ENCODE peak calls at places on chromosomes 3 and 15, in nine cellular contexts. G is OCI-LY7; R is A549; D is neuronal stem cell; Q is pancreas; Z is CD4-positive, CD25-positive, alpha-beta regulatory T cell; U is IMR-90; L is heart left ventricle; T is CD8-positive, alpha-beta T cell. K is an unnamed sample.
A peak's percentile ranks its signal among the peaks of the same experiment; 100 is the strongest.

GRCh38 chr15:58566029-58566428 is 134.2 kb downstream of the LIPC start:
- DNase-seq in G (no peak), U (no peak), L (no peak), R (no peak), Z (no peak), Q (no peak), T (no peak), D (no peak), K (no peak)

GRCh38 chr3:189195302-189195701 is 23.5 kb downstream of the TPRG1 start:
- DNase-seq in G (peak; percentile 9), Q (no peak), L (no peak), U (no peak), Z (no peak), R (peak; percentile 14), D (no peak), T (no peak), K (peak; percentile 42)

GRCh38 chr3:51955175-51955892 is at the start of gene GPR62:
- DNase-seq in U (no peak), G (no peak), D (no peak), L (no peak), Z (no peak), R (no peak), T (no peak), Q (no peak), K (no peak)

GRCh38 chr3:142180761-142181362 is 31.5 kb upstream of the TFDP2 start:
- DNase-seq in Z (peak; percentile 11), U (peak; percentile 34), G (peak; percentile 57), T (peak; percentile 25), Q (no peak), R (peak; percentile 38), D (peak; percentile 14), L (no peak), K (no peak)

GRCh38 chr3:72655151-72655551 is 193.1 kb downstream of the SHQ1 start:
- DNase-seq in R (no peak), Z (no peak), L (no peak), Q (no peak), G (no peak), U (no peak), D (peak; percentile 73), T (no peak), K (no peak)

GRCh38 chr15:68312701-68313204 is 35.2 kb downstream of the FEM1B start:
- DNase-seq in G (no peak), Q (no peak), U (peak; percentile 75), L (peak; percentile 11), Z (no peak), R (no peak), T (no peak), D (no peak), K (peak; percentile 61)

GRCh38 chr15:58065445-58066041 is at the start of gene ALDH1A2:
- DNase-seq in Q (peak; percentile 16), D (peak; percentile 26), L (peak; percentile 47), U (no peak), G (no peak), R (no peak), Z (no peak), T (no peak), K (peak; percentile 89)

GRCh38 chr3:47163990-47164848 is at the start of gene SETD2:
- DNase-seq in G (peak; percentile 93), U (peak; percentile 90), Z (peak; percentile 85), D (peak; percentile 91), L (peak; percentile 96), T (peak; percentile 86), R (peak; percentile 90), Q (peak; percentile 96), K (peak; percentile 98)

DNA sequence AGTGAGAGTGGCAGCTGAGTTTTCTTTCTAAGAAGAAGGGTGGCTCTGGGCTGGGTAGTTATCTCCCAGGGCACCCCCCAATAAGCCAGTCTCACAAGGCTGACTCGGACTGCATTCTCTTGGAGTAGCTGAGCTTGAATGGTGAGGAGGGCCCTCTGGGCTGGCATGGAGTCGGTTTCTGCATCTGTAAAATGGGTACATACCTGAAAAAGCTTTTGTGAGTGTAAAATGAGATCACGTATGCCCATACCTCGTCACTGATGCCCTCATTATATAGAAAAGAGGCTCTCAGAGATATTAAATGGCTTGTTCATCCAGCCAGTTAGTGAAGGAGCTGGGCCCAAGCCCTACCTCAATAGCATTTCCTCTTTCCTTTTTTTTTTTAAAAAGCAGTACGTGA is 41.2 kb downstream of the SMAD6 start:
- DNase-seq in U (no peak), L (no peak), D (no peak), Z (no peak), G (no peak), Q (no peak), R (no peak), T (no peak), K (peak; percentile 10)
- H3K4me1 ChIP-seq in U (peaks cover 41% of the 10 kb centered on the region), L (peaks cover 64% of the 10 kb centered on the region), D (peaks cover 14% of the 10 kb centered on the region), Z (no peaks in the 10 kb centered on the region), G (peaks cover 10% of the 10 kb centered on the region), Q (peaks cover 5% of the 10 kb centered on the region), R (peaks cover 51% of the 10 kb centered on the region), T (no peaks in the 10 kb centered on the region), K (peaks cover 21% of the 10 kb centered on the region)

GRCh38 chr3:150075417-150075865 is 104.7 kb upstream of the PFN2 start:
- DNase-seq in D (no peak), G (no peak), U (no peak), T (no peak), Z (no peak), R (no peak), Q (no peak), L (no peak), K (no peak)

GRCh38 chr3:150074697-150075416 is 104.2 kb upstream of the PFN2 start:
- DNase-seq in R (no peak), G (no peak), D (no peak), L (no peak), U (no peak), T (no peak), Q (no peak), Z (no peak), K (no peak)

GRCh38 chr3:150077107-150077506 is 106.4 kb upstream of the PFN2 start:
- DNase-seq in L (no peak), D (no peak), Z (no peak), T (no peak), R (no peak), G (no peak), Q (no peak), U (no peak), K (no peak)

GRCh38 chr3:150077581-150078247 is 107.0 kb upstream of the PFN2 start:
- DNase-seq in Z (no peak), D (no peak), Q (no peak), G (no peak), L (no peak), T (no peak), U (peak; percentile 81), R (no peak), K (no peak)

DNA sequence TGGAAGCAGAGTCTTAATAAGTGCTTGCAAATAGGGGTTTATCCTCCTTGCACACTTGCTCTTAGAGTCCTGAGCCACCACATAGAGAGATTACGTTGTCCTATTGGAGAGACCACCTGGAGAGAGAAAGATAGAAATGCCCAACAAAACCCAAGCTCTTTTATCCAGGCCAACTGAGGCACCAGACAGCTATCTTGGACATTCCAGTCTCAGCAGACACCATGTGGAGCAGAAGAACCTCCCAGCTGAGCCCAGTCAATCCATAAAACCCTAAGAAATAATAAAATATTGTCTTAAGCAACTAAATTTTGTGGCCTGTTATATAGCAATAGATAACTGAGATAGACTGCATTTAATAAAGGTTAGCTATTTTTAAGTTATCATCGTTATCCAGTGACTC is 105.7 kb upstream of the PFN2 start:
- DNase-seq in L (no peak), G (no peak), R (no peak), Q (no peak), D (no peak), Z (no peak), U (no peak), T (no peak), K (no peak)
- H3K27ac ChIP-seq in L (no peak overlapping the region), G (no peak overlapping the region), R (no peak overlapping the region), Q (no peak overlapping the region), D (no peak overlapping the region), Z (no peak overlapping the region), U (no peak overlapping the region), T (no peak overlapping the region), K (no peak overlapping the region)

DNA sequence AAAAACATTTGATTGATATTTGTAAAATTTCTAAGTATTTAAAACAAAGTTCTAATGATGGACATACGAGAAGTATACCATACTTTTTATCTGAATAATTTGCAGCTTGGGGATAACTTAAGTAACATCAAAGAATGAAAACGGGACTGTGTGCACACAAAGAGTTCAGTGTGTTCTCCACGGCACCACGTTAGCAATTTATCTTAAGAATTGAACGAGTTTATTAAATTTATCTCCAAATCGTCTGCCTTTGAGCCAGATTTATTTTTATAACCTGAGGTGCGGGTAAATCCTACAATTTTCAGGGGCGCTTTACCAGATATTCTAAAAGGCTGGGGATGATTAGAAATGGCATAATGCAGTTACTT is 3.4 kb downstream of the CHD2 start:
- DNase-seq in U (no peak), G (no peak), L (no peak), T (no peak), Q (no peak), D (no peak), R (no peak), Z (no peak), K (no peak)
- H3K4me1 ChIP-seq in U (peaks cover 7% of the 10 kb centered on the region), G (peaks cover 51% of the 10 kb centered on the region), L (peaks cover 76% of the 10 kb centered on the region), T (peaks cover 60% of the 10 kb centered on the region), Q (peaks cover 43% of the 10 kb centered on the region), D (peaks cover 6% of the 10 kb centered on the region), R (peaks cover 35% of the 10 kb centered on the region), Z (peaks cover 64% of the 10 kb centered on the region), K (peaks cover 25% of the 10 kb centered on the region)

GRCh38 chr15:52784799-52785671 is 5.1 kb downstream of the ONECUT1 start:
- DNase-seq in T (no peak), U (no peak), L (no peak), Q (peak; percentile 94), Z (no peak), G (no peak), D (peak; percentile 23), R (no peak), K (no peak)

GRCh38 chr15:52787549-52788098 is 2.5 kb downstream of the ONECUT1 start:
- DNase-seq in R (no peak), L (no peak), Z (no peak), U (no peak), T (no peak), G (no peak), Q (peak; percentile 25), D (no peak), K (no peak)

GRCh38 chr15:52785672-52786406 is 4.3 kb downstream of the ONECUT1 start:
- DNase-seq in L (no peak), G (no peak), Q (peak; percentile 74), U (no peak), D (peak; percentile 18), R (no peak), Z (no peak), T (no peak), K (no peak)

GRCh38 chr15:52787123-52787503 is 3.0 kb downstream of the ONECUT1 start:
- DNase-seq in T (no peak), R (no peak), U (no peak), G (no peak), L (no peak), Z (no peak), D (no peak), Q (peak; percentile 31), K (no peak)

DNA sequence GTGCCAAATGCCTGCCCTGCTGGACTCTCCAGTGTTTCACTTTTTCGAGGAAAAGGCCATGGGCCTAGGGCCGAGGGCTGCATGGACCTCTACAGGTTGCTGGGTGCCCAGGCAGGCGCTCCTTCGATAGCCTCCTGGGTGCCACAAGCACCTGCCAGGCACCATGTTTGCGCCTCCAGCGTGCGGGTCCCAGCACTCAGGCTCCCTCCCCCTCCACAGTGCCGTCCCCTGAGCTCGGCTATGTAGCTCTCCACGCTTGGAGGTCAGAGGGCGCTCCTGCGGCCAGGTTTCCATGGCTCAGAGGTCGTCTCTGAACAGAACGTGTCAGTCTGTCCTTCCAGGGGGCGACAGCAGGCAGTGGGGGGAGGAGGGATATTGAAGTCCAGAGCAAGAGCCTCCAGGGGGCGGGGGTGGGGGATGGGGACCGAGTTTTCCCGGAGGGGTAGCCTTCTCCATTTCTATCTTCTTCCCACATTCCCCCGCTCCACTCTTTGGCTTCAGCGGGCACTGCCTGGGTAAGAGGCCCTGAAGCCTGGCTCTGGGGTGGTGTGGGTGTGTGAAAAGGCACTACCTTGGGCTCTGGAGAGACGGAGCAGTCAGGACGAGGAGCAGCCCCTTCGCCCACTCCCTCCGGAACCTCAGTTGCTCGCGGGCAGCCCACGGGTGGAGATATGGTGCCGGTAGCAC is 3.6 kb downstream of the ONECUT1 start:
- DNase-seq in Q (peak; percentile 44), T (no peak), G (no peak), Z (no peak), D (peak; percentile 26), U (no peak), L (no peak), R (no peak), K (peak; percentile 59)
- H3K27ac ChIP-seq in Q (peak overlapping the region; percentile 86), T (no peak overlapping the region), G (no peak overlapping the region), Z (no peak overlapping the region), D (no peak overlapping the region), U (no peak overlapping the region), L (no peak overlapping the region), R (no peak overlapping the region), K (no peak overlapping the region)

K was measured in left lung.